ENCODE peak calls at places on chromosomes 11 and 22, in five cellular contexts. One of them, this sample, is unnamed.

GRCh38 chr22:29632672-29633071 is 29.2 kb downstream of the NF2 start:
- DNase-seq in Jurkat, Clone E6-1: no peak
- DNase-seq in fibroblast of pulmonary artery: no peak
- DNase-seq in activated CD4-positive, alpha-beta T cell treated with anti-CD3 and anti-CD28 coated beads, Interleukin-2, amount 50 U/mL, for 1 hour: no peak
- DNase-seq in IMR-90: no peak
- DNase-seq in this sample: no peak

GRCh38 chr22:27626675-27627443 is 174.7 kb downstream of the MN1 start:
- DNase-seq in activated CD4-positive, alpha-beta T cell treated with anti-CD3 and anti-CD28 coated beads, Interleukin-2, amount 50 U/mL, for 1 hour: no peak
- DNase-seq in IMR-90: no peak
- DNase-seq in Jurkat, Clone E6-1: no peak
- DNase-seq in fibroblast of pulmonary artery: no peak
- DNase-seq in this sample: no peak

GRCh38 chr11:109729761-109730160 is 307.8 kb downstream of the C11orf87 start:
- DNase-seq in IMR-90: no peak
- DNase-seq in activated CD4-positive, alpha-beta T cell treated with anti-CD3 and anti-CD28 coated beads, Interleukin-2, amount 50 U/mL, for 1 hour: no peak
- DNase-seq in fibroblast of pulmonary artery: no peak
- DNase-seq in Jurkat, Clone E6-1: no peak
- DNase-seq in this sample: no peak

GRCh38 chr11:128214263-128214662 is 373.1 kb downstream of the ETS1 start:
- DNase-seq in fibroblast of pulmonary artery: no peak
- DNase-seq in activated CD4-positive, alpha-beta T cell treated with anti-CD3 and anti-CD28 coated beads, Interleukin-2, amount 50 U/mL, for 1 hour: no peak
- DNase-seq in IMR-90: no peak
- DNase-seq in Jurkat, Clone E6-1: no peak
- DNase-seq in this sample: no peak

GRCh38 chr11:76209671-76209955 is 3.3 kb upstream of the WNT11 start:
- DNase-seq in IMR-90: no peak
- DNase-seq in activated CD4-positive, alpha-beta T cell treated with anti-CD3 and anti-CD28 coated beads, Interleukin-2, amount 50 U/mL, for 1 hour: no peak
- DNase-seq in Jurkat, Clone E6-1: no peak
- DNase-seq in fibroblast of pulmonary artery: no peak
- DNase-seq in this sample: no peak

GRCh38 chr11:8219257-8220021 is 44.2 kb downstream of the LMO1 start:
- DNase-seq in activated CD4-positive, alpha-beta T cell treated with anti-CD3 and anti-CD28 coated beads, Interleukin-2, amount 50 U/mL, for 1 hour: no peak
- DNase-seq in IMR-90: peak; percentile 55
- DNase-seq in fibroblast of pulmonary artery: peak; percentile 67
- DNase-seq in Jurkat, Clone E6-1: peak; percentile 27
- DNase-seq in this sample: peak; percentile 48

GRCh38 chr11:118623291-118623655 is 15.9 kb downstream of the PHLDB1 start:
- DNase-seq in activated CD4-positive, alpha-beta T cell treated with anti-CD3 and anti-CD28 coated beads, Interleukin-2, amount 50 U/mL, for 1 hour: no peak
- DNase-seq in fibroblast of pulmonary artery: peak; percentile 53
- DNase-seq in Jurkat, Clone E6-1: peak; percentile 44
- DNase-seq in IMR-90: peak; percentile 54
- DNase-seq in this sample: peak; percentile 48

GRCh38 chr11:27719575-27719925 is 19.3 kb upstream of the BDNF start:
- DNase-seq in IMR-90: no peak
- DNase-seq in activated CD4-positive, alpha-beta T cell treated with anti-CD3 and anti-CD28 coated beads, Interleukin-2, amount 50 U/mL, for 1 hour: no peak
- DNase-seq in Jurkat, Clone E6-1: no peak
- DNase-seq in fibroblast of pulmonary artery: no peak
- DNase-seq in this sample: no peak

GRCh38 chr22:41532908-41533825 is 11.1 kb downstream of the POLR3H start:
- DNase-seq in Jurkat, Clone E6-1: no peak
- DNase-seq in activated CD4-positive, alpha-beta T cell treated with anti-CD3 and anti-CD28 coated beads, Interleukin-2, amount 50 U/mL, for 1 hour: peak; percentile 67
- DNase-seq in fibroblast of pulmonary artery: peak; percentile 71
- DNase-seq in IMR-90: peak; percentile 58
- DNase-seq in this sample: peak; percentile 65

GRCh38 chr11:27012254-27012921 is 18.5 kb downstream of the FIBIN start:
- DNase-seq in Jurkat, Clone E6-1: peak; percentile 41
- DNase-seq in IMR-90: peak; percentile 88
- DNase-seq in activated CD4-positive, alpha-beta T cell treated with anti-CD3 and anti-CD28 coated beads, Interleukin-2, amount 50 U/mL, for 1 hour: no peak
- DNase-seq in fibroblast of pulmonary artery: peak; percentile 79
- DNase-seq in this sample: peak; percentile 92

GRCh38 chr11:7262672-7263071 is 11.0 kb downstream of the SYT9 start:
- DNase-seq in fibroblast of pulmonary artery: no peak
- DNase-seq in activated CD4-positive, alpha-beta T cell treated with anti-CD3 and anti-CD28 coated beads, Interleukin-2, amount 50 U/mL, for 1 hour: no peak
- DNase-seq in Jurkat, Clone E6-1: no peak
- DNase-seq in IMR-90: no peak
- DNase-seq in this sample: no peak

GRCh38 chr11:6812391-6813005 is 13.0 kb upstream of the OR6A2 start:
- DNase-seq in fibroblast of pulmonary artery: peak; percentile 55
- DNase-seq in Jurkat, Clone E6-1: peak; percentile 51
- DNase-seq in IMR-90: peak; percentile 34
- DNase-seq in activated CD4-positive, alpha-beta T cell treated with anti-CD3 and anti-CD28 coated beads, Interleukin-2, amount 50 U/mL, for 1 hour: no peak
- DNase-seq in this sample: peak; percentile 33

GRCh38 chr11:68271023-68271780 is 571 bp downstream of the C11orf24 start:
- DNase-seq in Jurkat, Clone E6-1: peak; percentile 79
- DNase-seq in activated CD4-positive, alpha-beta T cell treated with anti-CD3 and anti-CD28 coated beads, Interleukin-2, amount 50 U/mL, for 1 hour: peak; percentile 57
- DNase-seq in IMR-90: peak; percentile 83
- DNase-seq in fibroblast of pulmonary artery: peak; percentile 78
- DNase-seq in this sample: peak; percentile 83